ENCODE peak calls at places on chromosome X, in seven cellular contexts. L, I, S, F, A, R and Y are unnamed samples.

GRCh38 chrX:54529166-54529558 is 857 bp upstream of the GNL3L start:
- DNase-seq in R (no peak), A (no peak), L (no peak), S (no peak), F (no peak), I (no peak), Y (no peak)

GRCh38 chrX:101206471-101206870 is 13.1 kb upstream of the DRP2 start:
- DNase-seq in F (no peak), S (no peak), A (no peak), R (no peak), L (no peak), I (no peak), Y (no peak)

GRCh38 chrX:24682739-24683432 is 10.8 kb upstream of the POLA1 start:
- DNase-seq in S (no peak), R (no peak), L (no peak), A (no peak), F (no peak), I (no peak), Y (no peak)

GRCh38 chrX:74179071-74179470 is 124.9 kb upstream of the ZCCHC13 start:
- DNase-seq in L (no peak), A (peak), S (no peak), I (no peak), F (no peak), R (no peak), Y (peak)

GRCh38 chrX:120560405-120560841 is 339 bp downstream of the CUL4B start:
- DNase-seq in F (peak), R (peak), S (no peak), L (no peak), I (no peak), A (peak), Y (no peak)

GRCh38 chrX:52424658-52425057 is 55.8 kb downstream of the XAGE2 start:
- DNase-seq in F (no peak), A (peak), R (no peak), S (no peak), I (no peak), L (no peak), Y (peak)

GRCh38 chrX:68634649-68635227 is 12.7 kb upstream of the STARD8 start:
- DNase-seq in A (no peak), I (no peak), R (no peak), S (no peak), F (no peak), L (no peak), Y (no peak)

GRCh38 chrX:107573016-107573415 is 55.3 kb upstream of the PRPS1 start:
- DNase-seq in F (no peak), R (no peak), S (no peak), A (no peak), I (no peak), L (no peak), Y (no peak)

GRCh38 chrX:76398970-76399369 is 28.5 kb upstream of the MAGEE1 start:
- DNase-seq in L (no peak), F (no peak), S (no peak), R (no peak), A (no peak), I (no peak), Y (no peak)

GRCh38 chrX:84907324-84907946 is 96.2 kb upstream of the APOOL start:
- DNase-seq in L (no peak), R (no peak), F (no peak), A (no peak), I (no peak), S (no peak), Y (peak)

GRCh38 chrX:25034889-25035288 is 19.1 kb upstream of the ARX start:
- DNase-seq in F (no peak), S (no peak), L (no peak), A (no peak), I (no peak), R (no peak), Y (no peak)

GRCh38 chrX:126799059-126799458 is 20.5 kb upstream of the PRR32 start:
- DNase-seq in R (peak), L (no peak), A (no peak), S (no peak), F (no peak), I (no peak), Y (no peak)

GRCh38 chrX:24350217-24350616 is 10.2 kb upstream of the SUPT20HL1 start:
- DNase-seq in L (no peak), I (no peak), S (no peak), A (no peak), F (no peak), R (no peak), Y (no peak)

GRCh38 chrX:149198980-149199732 is 305.9 kb downstream of the IDS start:
- DNase-seq in L (no peak), F (no peak), I (no peak), S (peak), A (no peak), R (no peak), Y (no peak)

GRCh38 chrX:100659431-100660137 is 15.6 kb downstream of the SRPX2 start:
- DNase-seq in R (no peak), I (no peak), A (no peak), L (no peak), S (no peak), F (no peak), Y (no peak)

GRCh38 chrX:20829665-20830481 is 544.3 kb upstream of the CNKSR2 start:
- DNase-seq in A (peak), S (no peak), R (no peak), F (no peak), I (no peak), L (no peak), Y (no peak)

GRCh38 chrX:71367396-71367795 is 1.2 kb downstream of the TAF1 start:
- DNase-seq in R (no peak), F (no peak), L (no peak), I (no peak), A (no peak), S (no peak), Y (no peak)

GRCh38 chrX:72139538-72139937 is 7.8 kb upstream of the RTL5 start:
- DNase-seq in L (no peak), A (no peak), F (no peak), I (no peak), R (no peak), S (no peak), Y (no peak)

GRCh38 chrX:30220646-30221045 is 5.3 kb downstream of the MAGEB2 start:
- DNase-seq in A (no peak), I (no peak), F (no peak), R (no peak), S (no peak), L (no peak), Y (no peak)

GRCh38 chrX:149571770-149572169 is 15.5 kb downstream of the MAGEA9B start:
- DNase-seq in A (no peak), F (no peak), L (no peak), I (no peak), R (no peak), S (no peak), Y (no peak)

GRCh38 chrX:11287505-11287904 is 5.7 kb upstream of the AMELX start:
- DNase-seq in R (no peak), A (no peak), F (no peak), L (no peak), I (no peak), S (no peak), Y (no peak)

GRCh38 chrX:27599928-27600327 is 9.8 kb downstream of the DCAF8L2 start:
- DNase-seq in F (no peak), L (no peak), I (no peak), A (peak), R (no peak), S (no peak), Y (peak)

GRCh38 chrX:126824596-126824995 is 5.1 kb downstream of the PRR32 start:
- DNase-seq in I (no peak), R (no peak), L (no peak), A (no peak), S (no peak), F (no peak), Y (no peak)

GRCh38 chrX:16394290-16394689 is 227.0 kb downstream of the MAGEB17 start:
- DNase-seq in R (no peak), S (no peak), L (no peak), A (no peak), I (no peak), F (no peak), Y (no peak)

GRCh38 chrX:115467961-115468360 is 93.0 kb upstream of the PLS3 start:
- DNase-seq in I (no peak), R (no peak), A (no peak), L (no peak), F (no peak), S (no peak), Y (no peak)
- H3K4me3 ChIP-seq in I (no peak), R (no peak), A (no peak), L (no peak), F (no peak), S (no peak), Y (no peak)

DNA sequence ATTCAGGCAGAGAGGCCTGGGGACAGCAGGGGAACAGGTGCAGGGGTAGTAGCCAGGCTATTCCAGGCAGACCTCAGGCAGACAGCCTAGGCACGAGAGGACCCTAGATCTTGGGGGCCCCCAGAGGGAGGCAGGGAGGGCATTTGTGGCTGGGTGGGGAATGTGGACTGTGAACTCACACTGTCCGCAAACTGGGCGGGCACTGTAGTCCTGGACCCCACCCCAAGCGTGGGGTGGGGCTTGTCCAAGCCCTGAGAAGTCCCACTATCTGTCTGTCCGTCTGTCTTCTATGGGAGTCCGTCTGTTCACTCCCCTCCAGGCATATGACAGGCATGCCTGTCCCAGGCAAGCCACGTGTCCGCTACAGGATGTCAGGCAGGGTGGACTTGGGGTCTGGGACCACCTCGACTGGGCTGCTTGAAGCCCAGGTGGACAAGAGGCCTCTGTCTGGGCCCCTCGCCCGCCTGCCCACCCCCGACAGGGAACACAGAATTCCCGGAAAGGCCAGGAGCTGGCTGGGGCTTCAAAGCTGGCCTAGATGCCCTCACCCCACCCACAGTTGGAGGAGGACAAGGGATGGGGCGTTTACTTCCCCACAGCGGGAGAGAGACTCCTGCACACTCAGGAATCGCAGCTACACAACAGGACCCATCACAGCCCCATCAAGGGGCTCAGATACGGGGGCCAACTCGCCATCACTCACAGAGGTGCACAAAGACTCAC is at the start of gene SLC38A5:
- DNase-seq in S (no peak), F (no peak), A (no peak), R (no peak), I (no peak), L (no peak), Y (no peak)
- H3K4me3 ChIP-seq in S (peak), F (peak), A (no peak), R (no peak), I (peak), L (no peak), Y (peak)

GRCh38 chrX:154516655-154517100 is 646 bp upstream of the FAM3A start:
- DNase-seq in F (peak), A (peak), S (no peak), I (no peak), R (peak), L (no peak), Y (no peak)

GRCh38 chrX:154519389-154519788 is 3.4 kb upstream of the FAM3A start:
- DNase-seq in L (no peak), S (no peak), I (no peak), F (no peak), A (no peak), R (no peak), Y (no peak)

GRCh38 chrX:154513662-154514204 is 2.3 kb downstream of the FAM3A start:
- DNase-seq in L (no peak), F (no peak), S (no peak), R (no peak), A (no peak), I (no peak), Y (no peak)

GRCh38 chrX:154515803-154516654 is at the start of gene FAM3A:
- DNase-seq in S (peak), R (peak), A (peak), I (peak), F (peak), L (peak), Y (peak)

DNA sequence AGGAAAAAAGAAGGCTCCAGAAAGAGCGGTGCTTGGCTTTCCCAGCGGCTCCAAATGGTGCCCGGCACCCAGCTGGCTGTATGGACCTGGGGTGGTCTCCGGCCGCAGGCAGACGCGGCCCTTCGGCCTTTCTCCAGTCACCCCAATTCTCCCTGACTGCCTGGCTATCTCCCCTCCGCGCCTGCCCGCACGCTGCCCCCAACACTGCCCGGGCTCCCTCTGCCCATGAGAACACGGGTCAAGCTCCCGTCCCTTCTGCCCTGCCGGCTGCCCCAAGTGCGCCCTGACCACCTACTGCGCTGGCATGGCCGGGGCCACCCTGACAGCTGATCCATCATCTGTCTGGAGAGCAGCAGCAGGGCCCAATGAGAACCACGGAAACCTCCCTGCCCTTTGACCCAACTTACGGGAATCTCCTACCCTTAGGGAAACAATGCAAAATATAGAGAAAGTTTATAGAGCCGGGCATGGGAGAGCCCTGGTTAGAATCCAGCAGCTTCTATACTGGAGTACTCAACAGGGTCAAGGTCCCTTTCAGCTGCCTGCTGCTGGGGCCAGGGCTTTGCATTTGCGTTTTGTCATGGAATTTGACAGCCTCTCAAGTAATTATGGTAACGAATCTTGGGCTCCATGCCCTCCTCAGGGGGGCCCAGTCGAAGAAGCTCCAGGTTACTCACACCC is 1.2 kb upstream of the FAM3A start:
- DNase-seq in F (no peak), I (no peak), S (no peak), R (no peak), L (no peak), A (no peak), Y (no peak)
- H3K4me3 ChIP-seq in F (no peak), I (no peak), S (no peak), R (no peak), L (peak), A (no peak), Y (peak)

GRCh38 chrX:97452283-97452682 is 568.6 kb downstream of the RPA4 start:
- DNase-seq in F (no peak), I (no peak), L (no peak), A (no peak), S (no peak), R (no peak), Y (no peak)

GRCh38 chrX:97446298-97446882 is 562.7 kb downstream of the RPA4 start:
- DNase-seq in R (no peak), L (no peak), S (no peak), I (no peak), A (peak), F (no peak), Y (no peak)
- H3K4me3 ChIP-seq in R (no peak), L (no peak), S (no peak), I (no peak), A (no peak), F (no peak), Y (no peak)

GRCh38 chrX:153597351-153597750 is 1.6 kb downstream of the CCNQ start:
- DNase-seq in L (no peak), F (no peak), S (no peak), R (no peak), A (no peak), I (no peak), Y (no peak)
- H3K4me3 ChIP-seq in L (no peak), F (no peak), S (no peak), R (no peak), A (no peak), I (no peak), Y (no peak)